ENCODE peak calls at places on chromosome 10, in four cellular contexts. One of them, this sample, is unnamed.

GRCh38 chr10:132570771-132571564 is 33.4 kb downstream of the INPP5A start:
- DNase-seq in NCI-H748 treated with DMSO at 0.1 percent for 48 hours: peak
- DNase-seq in NT2/D1: no peak
- DNase-seq in SK-MEL-5: no peak
- DNase-seq in this sample: peak

GRCh38 chr10:132429281-132430230 is 32.6 kb downstream of the PWWP2B start:
- DNase-seq in NCI-H748 treated with DMSO at 0.1 percent for 48 hours: no peak
- DNase-seq in SK-MEL-5: no peak
- DNase-seq in NT2/D1: no peak
- DNase-seq in this sample: no peak

GRCh38 chr10:54900584-54900983 is 99.6 kb upstream of the PCDH15 start:
- DNase-seq in SK-MEL-5: no peak
- DNase-seq in NCI-H748 treated with DMSO at 0.1 percent for 48 hours: no peak
- DNase-seq in NT2/D1: no peak
- DNase-seq in this sample: no peak

GRCh38 chr10:73931767-73932624 is 21.1 kb downstream of the PLAU start:
- DNase-seq in SK-MEL-5: no peak
- DNase-seq in NCI-H748 treated with DMSO at 0.1 percent for 48 hours: no peak
- DNase-seq in NT2/D1: no peak
- DNase-seq in this sample: no peak

GRCh38 chr10:2543974-2544373 is 523.4 kb upstream of the PFKP start:
- DNase-seq in NCI-H748 treated with DMSO at 0.1 percent for 48 hours: no peak
- DNase-seq in NT2/D1: no peak
- DNase-seq in SK-MEL-5: no peak
- DNase-seq in this sample: no peak

GRCh38 chr10:28890121-28890950 is 213.0 kb downstream of the BAMBI start:
- DNase-seq in NCI-H748 treated with DMSO at 0.1 percent for 48 hours: no peak
- DNase-seq in NT2/D1: no peak
- DNase-seq in SK-MEL-5: no peak
- DNase-seq in this sample: no peak

GRCh38 chr10:98269435-98269912 is 1.5 kb upstream of the LOXL4 start:
- DNase-seq in NT2/D1: peak
- DNase-seq in NCI-H748 treated with DMSO at 0.1 percent for 48 hours: no peak
- DNase-seq in SK-MEL-5: no peak
- DNase-seq in this sample: no peak

GRCh38 chr10:28587970-28588290 is 55.0 kb downstream of the WAC start:
- DNase-seq in NT2/D1: no peak
- DNase-seq in NCI-H748 treated with DMSO at 0.1 percent for 48 hours: no peak
- DNase-seq in SK-MEL-5: peak
- DNase-seq in this sample: peak

GRCh38 chr10:103282961-103283360 is 6.0 kb downstream of the INA start:
- DNase-seq in SK-MEL-5: no peak
- DNase-seq in NCI-H748 treated with DMSO at 0.1 percent for 48 hours: no peak
- DNase-seq in NT2/D1: no peak
- DNase-seq in this sample: no peak

GRCh38 chr10:84820121-84820520 is 491.7 kb downstream of the CCSER2 start:
- DNase-seq in NCI-H748 treated with DMSO at 0.1 percent for 48 hours: peak
- DNase-seq in SK-MEL-5: peak
- DNase-seq in NT2/D1: no peak
- DNase-seq in this sample: peak

GRCh38 chr10:86349474-86349873 is 17.1 kb downstream of the GRID1 start:
- DNase-seq in NT2/D1: peak
- DNase-seq in NCI-H748 treated with DMSO at 0.1 percent for 48 hours: peak
- DNase-seq in SK-MEL-5: peak
- DNase-seq in this sample: no peak

GRCh38 chr10:78004215-78005026 is 24.9 kb downstream of the POLR3A start:
- DNase-seq in SK-MEL-5: no peak
- DNase-seq in NT2/D1: no peak
- DNase-seq in NCI-H748 treated with DMSO at 0.1 percent for 48 hours: no peak
- DNase-seq in this sample: peak

GRCh38 chr10:101112799-101113594 is 18.1 kb upstream of the TLX1 start:
- DNase-seq in NCI-H748 treated with DMSO at 0.1 percent for 48 hours: no peak
- DNase-seq in SK-MEL-5: no peak
- DNase-seq in NT2/D1: no peak
- DNase-seq in this sample: no peak

GRCh38 chr10:100100651-100101525 is 19.2 kb upstream of the CPN1 start:
- DNase-seq in SK-MEL-5: peak
- DNase-seq in NT2/D1: peak
- DNase-seq in NCI-H748 treated with DMSO at 0.1 percent for 48 hours: no peak
- DNase-seq in this sample: no peak

GRCh38 chr10:110679633-110680472 is 35.7 kb downstream of the RBM20 start:
- DNase-seq in NCI-H748 treated with DMSO at 0.1 percent for 48 hours: no peak
- DNase-seq in SK-MEL-5: no peak
- DNase-seq in NT2/D1: no peak
- DNase-seq in this sample: no peak

GRCh38 chr10:125144693-125145623 is 15.4 kb downstream of the CTBP2 start:
- DNase-seq in NCI-H748 treated with DMSO at 0.1 percent for 48 hours: no peak
- DNase-seq in NT2/D1: no peak
- DNase-seq in SK-MEL-5: peak
- DNase-seq in this sample: peak

GRCh38 chr10:69097729-69098128 is 9.8 kb downstream of the SRGN start:
- DNase-seq in NT2/D1: no peak
- DNase-seq in NCI-H748 treated with DMSO at 0.1 percent for 48 hours: no peak
- DNase-seq in SK-MEL-5: no peak
- DNase-seq in this sample: no peak

GRCh38 chr10:29089094-29089493 is 199.8 kb upstream of the LYZL1 start:
- DNase-seq in SK-MEL-5: no peak
- DNase-seq in NT2/D1: no peak
- DNase-seq in NCI-H748 treated with DMSO at 0.1 percent for 48 hours: no peak
- DNase-seq in this sample: no peak

GRCh38 chr10:4062072-4062471 is 277.1 kb upstream of the KLF6 start:
- DNase-seq in NCI-H748 treated with DMSO at 0.1 percent for 48 hours: no peak
- DNase-seq in SK-MEL-5: no peak
- DNase-seq in NT2/D1: no peak
- DNase-seq in this sample: no peak

GRCh38 chr10:110075726-110076125 is 67.9 kb downstream of the ADD3 start:
- DNase-seq in NT2/D1: no peak
- DNase-seq in NCI-H748 treated with DMSO at 0.1 percent for 48 hours: no peak
- DNase-seq in SK-MEL-5: no peak
- DNase-seq in this sample: no peak

GRCh38 chr10:4069491-4069890 is 284.5 kb upstream of the KLF6 start:
- DNase-seq in SK-MEL-5: no peak
- DNase-seq in NT2/D1: no peak
- DNase-seq in NCI-H748 treated with DMSO at 0.1 percent for 48 hours: no peak
- DNase-seq in this sample: no peak

GRCh38 chr10:22427890-22428571 is 82.7 kb downstream of the SPAG6 start:
- DNase-seq in NCI-H748 treated with DMSO at 0.1 percent for 48 hours: peak
- DNase-seq in NT2/D1: no peak
- DNase-seq in SK-MEL-5: peak
- DNase-seq in this sample: peak

GRCh38 chr10:118383699-118384098 is 41.6 kb upstream of the FAM204A start:
- DNase-seq in NT2/D1: no peak
- DNase-seq in SK-MEL-5: no peak
- DNase-seq in NCI-H748 treated with DMSO at 0.1 percent for 48 hours: no peak
- DNase-seq in this sample: no peak

GRCh38 chr10:97412891-97413304 is 11.8 kb upstream of the RRP12 start:
- DNase-seq in NT2/D1: no peak
- DNase-seq in SK-MEL-5: no peak
- DNase-seq in NCI-H748 treated with DMSO at 0.1 percent for 48 hours: no peak
- DNase-seq in this sample: no peak

GRCh38 chr10:11871470-11871869 is 48.3 kb downstream of the PROSER2 start:
- DNase-seq in NCI-H748 treated with DMSO at 0.1 percent for 48 hours: no peak
- DNase-seq in SK-MEL-5: no peak
- DNase-seq in NT2/D1: no peak
- DNase-seq in this sample: no peak

GRCh38 chr10:78042058-78042751 is 8.5 kb downstream of the RPS24 start:
- DNase-seq in NCI-H748 treated with DMSO at 0.1 percent for 48 hours: no peak
- DNase-seq in NT2/D1: no peak
- DNase-seq in SK-MEL-5: no peak
- DNase-seq in this sample: no peak

GRCh38 chr10:122303271-122304053 is 32.4 kb downstream of the BTBD16 start:
- DNase-seq in NCI-H748 treated with DMSO at 0.1 percent for 48 hours: no peak
- DNase-seq in NT2/D1: no peak
- DNase-seq in SK-MEL-5: peak
- DNase-seq in this sample: peak

GRCh38 chr10:88168171-88169036 is 305.0 kb downstream of the PTEN start:
- DNase-seq in SK-MEL-5: no peak
- DNase-seq in NT2/D1: no peak
- DNase-seq in NCI-H748 treated with DMSO at 0.1 percent for 48 hours: no peak
- DNase-seq in this sample: no peak

GRCh38 chr10:89904755-89905154 is 203.4 kb downstream of the KIF20B start:
- DNase-seq in SK-MEL-5: peak
- DNase-seq in NCI-H748 treated with DMSO at 0.1 percent for 48 hours: no peak
- DNase-seq in NT2/D1: no peak
- DNase-seq in this sample: no peak